ENCODE peak calls at places on chromosomes 1 and 21, in nine cellular contexts. R is colonic mucosa, B is IMR-90, V is aorta, W is AG04450, I is upper lobe of right lung, F is psoas muscle, T is fibroblast of lung, C is left ventricle myocardium inferior. G is an unnamed sample.

GRCh38 chr21:32089771-32090170 is 189.1 kb downstream of the MIS18A start:
- DNase-seq in I (no peak), R (no peak), W (no peak), B (no peak), T (no peak), F (no peak), C (no peak), V (no peak), G (no peak)

GRCh38 chr21:28431022-28431421 is 561.7 kb downstream of the LTN1 start:
- DNase-seq in B (peak), F (no peak), T (no peak), V (no peak), R (no peak), W (no peak), C (no peak), I (no peak), G (no peak)

GRCh38 chr1:29974345-29974744 is 738.0 kb downstream of the PTPRU start:
- DNase-seq in W (peak), V (no peak), B (peak), I (no peak), C (no peak), F (no peak), R (no peak), T (peak), G (peak)

GRCh38 chr1:21149862-21150432 is 26.8 kb downstream of the EIF4G3 start:
- DNase-seq in C (no peak), W (peak), F (no peak), V (no peak), T (peak), I (no peak), R (no peak), B (peak), G (peak)

GRCh38 chr1:197144570-197145325 is 1.7 kb downstream of the ASPM start:
- DNase-seq in R (no peak), F (no peak), I (no peak), B (peak), W (no peak), C (no peak), V (no peak), T (peak), G (no peak)

GRCh38 chr1:95730986-95731385 is 497.0 kb downstream of the RWDD3 start:
- DNase-seq in V (no peak), F (no peak), C (no peak), T (no peak), R (no peak), I (no peak), W (no peak), B (no peak), G (peak)

GRCh38 chr1:243433737-243434370 is 178.0 kb downstream of the SDCCAG8 start:
- DNase-seq in C (no peak), W (no peak), F (no peak), B (peak), T (peak), V (no peak), R (no peak), I (no peak), G (no peak)

GRCh38 chr1:213244664-213245091 is 193.6 kb downstream of the RPS6KC1 start:
- DNase-seq in V (no peak), B (peak), I (no peak), C (no peak), W (peak), T (peak), R (peak), F (no peak), G (peak)

GRCh38 chr1:43506233-43506632 is 24.4 kb upstream of the PTPRF start:
- DNase-seq in W (no peak), V (no peak), F (no peak), B (no peak), C (no peak), I (no peak), R (no peak), T (no peak), G (no peak)

GRCh38 chr1:208192989-208193388 is 51.2 kb downstream of the PLXNA2 start:
- DNase-seq in F (no peak), C (no peak), W (no peak), R (no peak), V (no peak), B (peak), I (no peak), T (peak), G (no peak)

GRCh38 chr1:147169840-147170674 is 2.2 kb downstream of the PRKAB2 start:
- DNase-seq in I (no peak), F (no peak), B (no peak), T (no peak), W (no peak), R (no peak), C (no peak), V (no peak), G (no peak)

GRCh38 chr1:147171399-147172167 is 687 bp downstream of the PRKAB2 start:
- DNase-seq in W (no peak), F (no peak), T (peak), I (no peak), R (no peak), C (no peak), V (no peak), B (no peak), G (no peak)

GRCh38 chr1:147168626-147169058 is 3.6 kb downstream of the PRKAB2 start:
- DNase-seq in W (no peak), R (peak), V (no peak), I (no peak), F (no peak), T (peak), C (no peak), B (peak), G (no peak)

GRCh38 chr1:147169171-147169570 is 3.1 kb downstream of the PRKAB2 start:
- DNase-seq in C (no peak), I (no peak), F (no peak), V (no peak), R (no peak), B (no peak), T (no peak), W (no peak), G (no peak)

DNA sequence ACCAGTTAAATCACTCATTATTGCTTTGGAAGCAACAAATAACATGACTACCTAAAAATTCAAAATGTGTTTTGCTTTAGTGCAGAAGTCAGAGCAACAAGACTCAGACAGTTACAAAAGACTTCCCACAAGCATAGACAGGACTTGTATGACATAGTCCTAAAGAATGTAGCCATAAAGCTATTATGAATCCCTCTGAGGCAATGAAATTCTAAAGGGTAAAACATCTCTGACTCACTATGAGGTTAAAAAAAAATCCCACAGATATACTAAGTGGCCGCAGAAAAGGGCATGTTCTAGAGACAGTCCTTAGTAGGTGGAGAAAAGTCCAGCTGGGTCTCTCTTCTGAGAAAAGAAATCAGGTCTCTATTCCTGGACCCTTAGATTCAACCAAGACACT is 4.9 kb downstream of the PRKAB2 start:
- DNase-seq in W (peak), I (no peak), F (no peak), T (peak), C (no peak), R (no peak), B (peak), V (no peak), G (peak)
- H3K27ac ChIP-seq in W (peak), I (no peak), F (no peak), T (peak), C (no peak), R (peak), B (peak), V (no peak), G (peak)

GRCh38 chr1:154729031-154729442 is 121.1 kb upstream of the ADAR start:
- DNase-seq in B (peak), T (no peak), I (no peak), W (no peak), R (no peak), V (no peak), C (no peak), F (no peak), G (no peak)
- H3K27ac ChIP-seq in B (no peak), T (no peak), I (no peak), W (peak), R (no peak), V (no peak), C (peak), F (peak), G (no peak)

GRCh38 chr1:52032124-52032784 is 1.4 kb downstream of the KTI12 start:
- DNase-seq in I (no peak), R (no peak), T (no peak), V (no peak), C (no peak), B (peak), F (no peak), W (no peak), G (no peak)
- H3K27ac ChIP-seq in I (peak), R (no peak), T (peak), V (no peak), C (peak), B (peak), F (peak), W (peak), G (peak)

DNA sequence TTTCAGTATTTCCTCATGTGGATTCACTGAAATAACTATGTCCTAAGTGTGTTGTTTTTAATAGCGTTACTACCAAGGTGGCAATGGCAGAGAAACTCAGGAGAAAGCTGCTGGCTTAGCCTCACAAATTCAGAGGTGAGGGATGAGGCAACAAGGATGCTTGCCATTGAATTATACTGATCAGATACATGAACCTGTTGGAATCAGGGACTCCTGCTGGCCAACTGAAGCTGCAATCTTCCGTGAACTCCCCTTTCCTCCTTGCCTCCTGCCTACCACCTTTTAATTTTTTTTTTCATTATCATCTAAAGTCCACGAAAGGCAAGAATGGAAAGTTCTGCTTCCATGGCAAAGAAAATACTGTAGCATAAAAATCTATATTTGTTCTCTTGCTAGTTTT is 254.7 kb downstream of the NFIA start:
- DNase-seq in F (no peak), T (peak), B (no peak), V (no peak), I (no peak), C (no peak), R (no peak), W (no peak), G (no peak)
- H3K27ac ChIP-seq in F (peak), T (no peak), B (no peak), V (peak), I (peak), C (peak), R (peak), W (no peak), G (peak)

G was measured in epithelial cell of prostate.